ENCODE peak calls at places on chromosomes 12 and 14, in five cellular contexts. G, O, T, Q and M are unnamed samples. For H3K4me1, the result is how much of the 10 kb centered on the place peaks cover.

GRCh38 chr12:87866602-87867292 is 162.5 kb downstream of the C12orf50 start:
- DNase-seq in G (no peak), O (peak), Q (no peak), T (no peak), M (no peak)

GRCh38 chr14:22811752-22812151 is 3.5 kb downstream of the SLC7A7 start:
- DNase-seq in Q (no peak), G (no peak), T (no peak), O (peak), M (no peak)

GRCh38 chr14:72610096-72610830 is 283.6 kb downstream of the DPF3 start:
- DNase-seq in T (no peak), G (no peak), O (no peak), Q (no peak), M (no peak)

GRCh38 chr12:45558353-45558752 is 171.2 kb upstream of the ARID2 start:
- DNase-seq in T (no peak), G (no peak), Q (no peak), O (no peak), M (no peak)

GRCh38 chr12:93785262-93786010 is 108.3 kb downstream of the CRADD start:
- DNase-seq in O (peak), T (peak), Q (no peak), G (peak), M (peak)

GRCh38 chr14:66507181-66507721 is 696 bp upstream of the GPHN start:
- DNase-seq in O (no peak), Q (no peak), G (no peak), T (no peak), M (no peak)

GRCh38 chr12:104272938-104273337 is 30.6 kb upstream of the EID3 start:
- DNase-seq in G (no peak), T (no peak), Q (no peak), O (no peak), M (no peak)

GRCh38 chr12:122078141-122079037 is at the start of gene MLXIP:
- DNase-seq in O (peak), Q (peak), G (peak), T (peak), M (peak)

GRCh38 chr12:25502071-25502555 is 51.0 kb downstream of the LMNTD1 start:
- DNase-seq in Q (no peak), T (no peak), O (peak), G (no peak), M (no peak)

GRCh38 chr12:115791331-115791730 is 486.2 kb downstream of the MED13L start:
- DNase-seq in G (peak), Q (peak), O (no peak), T (no peak), M (no peak)

GRCh38 chr12:84341467-84342193 is 571.0 kb downstream of the SLC6A15 start:
- DNase-seq in O (no peak), Q (no peak), T (no peak), G (no peak), M (no peak)

GRCh38 chr12:9754097-9754964 is 6.4 kb downstream of the CD69 start:
- DNase-seq in T (no peak), Q (no peak), G (no peak), O (no peak), M (no peak)

GRCh38 chr14:100388137-100389050 is 65.3 kb downstream of the SLC25A47 start:
- DNase-seq in O (no peak), Q (no peak), G (no peak), T (no peak), M (no peak)

GRCh38 chr12:3241621-3242020 is 164.4 kb downstream of the TSPAN9 start:
- DNase-seq in O (no peak), T (no peak), G (peak), Q (peak), M (peak)

GRCh38 chr12:3242199-3242863 is 165.2 kb downstream of the TSPAN9 start:
- DNase-seq in G (peak), T (no peak), Q (peak), O (no peak), M (no peak)

GRCh38 chr12:3237154-3237520 is 160.0 kb downstream of the TSPAN9 start:
- DNase-seq in Q (no peak), O (no peak), G (no peak), T (no peak), M (no peak)

GRCh38 chr12:3236345-3237153 is 159.4 kb downstream of the TSPAN9 start:
- DNase-seq in T (no peak), G (peak), O (peak), Q (no peak), M (no peak)

GRCh38 chr12:3238196-3238595 is 161.0 kb downstream of the TSPAN9 start:
- DNase-seq in G (no peak), T (no peak), Q (no peak), O (no peak), M (no peak)
- H3K4me1 ChIP-seq in G (under half), T (under half), Q (half or more), O (under half), M (under half)

GRCh38 chr12:57096748-57097553 is 8.0 kb downstream of the NAB2 start:
- DNase-seq in Q (no peak), T (no peak), O (no peak), G (no peak), M (no peak)
- H3K27ac ChIP-seq in Q (peak), T (peak), O (peak), G (no peak), M (peak)

GRCh38 chr12:109269428-109269827 is 39.7 kb downstream of the FOXN4 start:
- DNase-seq in T (no peak), O (no peak), Q (peak), G (peak), M (peak)

GRCh38 chr12:109270494-109270893 is 38.6 kb downstream of the FOXN4 start:
- DNase-seq in Q (no peak), G (no peak), O (no peak), T (no peak), M (no peak)

GRCh38 chr12:109267361-109267760 is 41.7 kb downstream of the FOXN4 start:
- DNase-seq in T (no peak), Q (no peak), G (peak), O (no peak), M (no peak)

GRCh38 chr12:109271418-109271817 is 37.7 kb downstream of the FOXN4 start:
- DNase-seq in Q (no peak), G (peak), O (no peak), T (no peak), M (peak)

DNA sequence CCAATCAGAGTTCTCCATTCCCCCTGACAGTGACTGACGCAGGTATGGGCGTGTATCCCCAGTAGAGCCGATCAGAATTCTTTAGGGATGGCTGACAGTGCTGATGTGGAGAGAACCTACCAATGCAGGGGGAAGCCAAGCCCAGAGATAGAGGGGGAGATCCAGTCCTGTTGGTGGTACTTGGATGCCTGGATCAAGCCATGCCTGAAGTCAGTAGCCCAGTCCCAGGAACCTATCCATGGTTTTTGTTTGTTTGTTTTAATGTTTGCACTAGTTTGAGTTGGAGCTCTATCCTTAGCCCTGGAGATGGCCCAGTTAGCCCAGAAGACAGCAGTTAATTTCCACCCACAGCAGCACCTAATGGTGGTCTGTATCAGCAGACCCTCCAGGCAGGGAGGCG is 40.2 kb downstream of the FOXN4 start:
- DNase-seq in Q (no peak), T (no peak), G (no peak), O (no peak), M (no peak)
- H3K4me3 ChIP-seq in Q (no peak), T (no peak), G (no peak), O (no peak), M (no peak)

GRCh38 chr12:120260607-120261006 is 4.9 kb downstream of the PXN start:
- DNase-seq in G (no peak), O (no peak), Q (no peak), T (no peak), M (no peak)

GRCh38 chr12:120259418-120260202 is 5.9 kb downstream of the PXN start:
- DNase-seq in O (peak), Q (peak), T (no peak), G (peak), M (no peak)

GRCh38 chr12:120254809-120255208 is 10.7 kb downstream of the PXN start:
- DNase-seq in T (no peak), O (no peak), G (no peak), Q (no peak), M (no peak)

GRCh38 chr12:120257041-120257821 is 8.3 kb downstream of the PXN start:
- DNase-seq in Q (peak), G (peak), T (peak), O (peak), M (peak)

GRCh38 chr12:120258323-120258896 is 7.1 kb downstream of the PXN start:
- DNase-seq in T (no peak), Q (no peak), G (no peak), O (no peak), M (no peak)
- H3K4me1 ChIP-seq in T (half or more), Q (half or more), G (half or more), O (under half), M (under half)

DNA sequence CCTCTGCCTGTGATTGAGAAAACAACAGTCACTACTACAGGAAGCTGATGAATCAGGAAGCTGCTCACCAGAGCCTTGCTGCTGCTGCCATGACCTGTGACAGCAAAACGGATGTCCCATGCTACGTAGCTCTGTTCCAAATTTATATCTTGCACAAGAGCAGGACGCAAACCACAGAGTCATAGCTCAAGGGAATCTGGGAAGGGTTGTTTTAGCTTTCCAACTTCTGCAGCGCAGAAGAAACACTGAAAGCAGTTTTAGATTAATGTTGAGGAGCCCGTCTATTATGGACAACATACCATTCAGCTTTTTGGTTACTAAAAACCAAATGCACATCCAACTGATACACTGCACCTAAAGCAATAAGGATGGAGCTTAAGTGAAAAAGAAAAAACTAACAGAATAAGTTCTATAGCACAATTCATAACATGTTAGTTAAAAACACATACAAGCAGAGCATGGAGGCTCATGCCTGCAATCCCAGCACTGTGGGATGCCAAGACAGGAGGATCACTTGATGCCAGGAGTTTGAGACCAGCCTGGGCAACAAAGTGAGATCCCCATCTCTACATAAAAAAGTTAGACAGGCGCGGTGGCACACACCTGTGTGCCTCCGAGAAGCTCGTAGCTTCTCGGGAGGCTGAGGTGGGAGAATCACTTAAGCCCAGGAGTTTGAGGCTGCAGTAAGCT is 1.7 kb upstream of the ANKRD33 start:
- DNase-seq in G (peak), T (peak), O (peak), Q (peak), M (peak)
- H3K27ac ChIP-seq in G (peak), T (peak), O (peak), Q (peak), M (peak)

GRCh38 chr12:30010071-30011052 is 226.6 kb upstream of the TMTC1 start:
- DNase-seq in G (no peak), T (no peak), O (no peak), Q (no peak), M (no peak)
- H3K4me3 ChIP-seq in G (no peak), T (no peak), O (no peak), Q (no peak), M (no peak)

DNA sequence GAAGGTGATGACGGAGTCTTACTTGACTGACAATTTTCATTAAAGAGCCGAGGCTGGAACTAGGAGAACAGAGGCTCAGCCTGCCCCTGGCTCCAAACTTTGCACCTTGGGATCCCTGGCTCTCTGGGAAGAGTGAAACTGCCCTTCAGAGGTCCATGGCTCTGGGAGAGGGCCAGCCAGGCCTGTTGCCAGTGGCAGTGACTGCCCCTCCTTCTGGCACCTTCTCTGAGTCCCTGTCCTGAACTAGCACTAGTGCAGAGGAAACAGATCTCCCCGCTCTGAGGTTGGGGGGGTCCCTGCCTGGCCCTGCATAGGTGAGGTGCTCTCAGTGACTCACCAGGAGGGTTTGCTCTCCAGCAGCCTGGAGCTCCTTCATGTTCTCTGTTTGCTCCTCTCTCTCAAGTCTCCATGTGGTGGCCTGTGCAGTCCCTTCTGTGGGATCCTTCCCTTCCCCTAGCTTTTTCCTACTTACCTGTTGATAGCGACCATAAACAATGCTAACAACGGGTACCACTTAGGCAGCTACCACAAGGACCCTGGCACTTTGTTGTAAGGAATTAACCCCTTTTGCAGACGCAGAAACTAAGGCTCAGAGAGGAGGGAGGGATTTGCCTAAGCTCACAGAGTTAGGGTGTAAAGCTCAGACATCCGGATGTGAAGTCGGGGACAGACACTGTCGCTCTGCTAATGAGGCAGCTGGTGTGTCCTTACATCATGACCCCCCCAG is 22.4 kb downstream of the FAM222A start:
- DNase-seq in O (no peak), G (peak), T (no peak), Q (peak), M (peak)
- H3K4me1 ChIP-seq in O (under half), G (under half), T (under half), Q (under half), M (half or more)

GRCh38 chr14:74281069-74281468 is 21.7 kb downstream of the ABCD4 start:
- DNase-seq in Q (no peak), O (no peak), T (no peak), G (no peak), M (no peak)
- H3K27ac ChIP-seq in Q (no peak), O (no peak), T (no peak), G (no peak), M (no peak)